ENCODE peak calls at places on chromosomes 13 and 19, in six cellular contexts. P is BJ, O is cardiac fibroblast, S is activated T-cell treated with anti-CD3 and anti-CD28 coated beads for 1 hour, K is left ventricle myocardium inferior, E is SW 1271. Z is an unnamed sample.

GRCh38 chr13:25177636-25178035 is 5.5 kb upstream of the AMER2 start:
- DNase-seq in K (no peak), S (no peak), E (no peak), O (no peak), P (no peak), Z (no peak)

GRCh38 chr19:10612515-10613119 is 12.7 kb upstream of the SLC44A2 start:
- DNase-seq in O (peak), P (no peak), S (no peak), E (no peak), K (peak), Z (no peak)

GRCh38 chr19:36152061-36152885 is at the start of gene COX7A1:
- DNase-seq in K (peak), S (no peak), O (peak), E (no peak), P (no peak), Z (no peak)

GRCh38 chr19:51084505-51084904 is 1.8 kb upstream of the KLK14 start:
- DNase-seq in K (no peak), S (no peak), E (no peak), O (no peak), P (no peak), Z (no peak)

GRCh38 chr19:30367001-30367400 is 5.2 kb upstream of the ZNF536 start:
- DNase-seq in O (no peak), E (no peak), K (no peak), S (no peak), P (no peak), Z (no peak)

GRCh38 chr13:30234763-30235162 is 72.6 kb downstream of the KATNAL1 start:
- DNase-seq in S (no peak), P (no peak), K (no peak), O (peak), E (no peak), Z (no peak)

GRCh38 chr19:45302416-45302815 is 20.3 kb downstream of the CKM start:
- DNase-seq in E (no peak), K (no peak), P (no peak), O (no peak), S (no peak), Z (no peak)

GRCh38 chr13:74529968-74530367 is 395.8 kb upstream of the KLF12 start:
- DNase-seq in K (no peak), P (no peak), E (no peak), S (no peak), O (no peak), Z (no peak)

GRCh38 chr19:10895920-10896319 is 24.6 kb downstream of the CARM1 start:
- DNase-seq in O (no peak), P (no peak), K (no peak), E (no peak), S (no peak), Z (no peak)

GRCh38 chr19:19406878-19407639 is 1.6 kb downstream of the GATAD2A start:
- DNase-seq in O (peak), P (no peak), E (no peak), S (peak), K (no peak), Z (peak)

GRCh38 chr13:20121154-20121515 is 39.7 kb downstream of the GJA3 start:
- DNase-seq in P (no peak), S (no peak), E (no peak), O (no peak), K (no peak), Z (no peak)

GRCh38 chr13:27797228-27797624 is 4.9 kb downstream of the GSX1 start:
- DNase-seq in O (peak), P (no peak), E (no peak), S (no peak), K (no peak), Z (peak)

GRCh38 chr19:15286688-15287355 is 45.5 kb downstream of the BRD4 start:
- DNase-seq in O (no peak), K (no peak), E (no peak), S (no peak), P (no peak), Z (no peak)

GRCh38 chr13:95229855-95230254 is 71.4 kb downstream of the ABCC4 start:
- DNase-seq in S (no peak), O (no peak), K (no peak), E (no peak), P (no peak), Z (no peak)

GRCh38 chr19:38647966-38648788 is 728 bp downstream of the ACTN4 start:
- DNase-seq in K (no peak), E (no peak), S (no peak), P (no peak), O (no peak), Z (no peak)

GRCh38 chr13:22934744-22935523 is 245.8 kb upstream of the SGCG start:
- DNase-seq in S (no peak), O (no peak), E (no peak), K (no peak), P (no peak), Z (no peak)

GRCh38 chr19:10271543-10272086 is 695 bp downstream of the ICAM1 start:
- DNase-seq in E (no peak), P (no peak), O (peak), K (no peak), S (no peak), Z (peak)